ENCODE peak calls at places on chromosome 21, in ten cellular contexts. H, M, Q, Z, D, N, G, B, J and Y are unnamed samples.

GRCh38 chr21:45624356-45624854 is 19.1 kb upstream of the PCBP3 start:
- DNase-seq in J (no peak), N (no peak), Q (no peak), B (no peak), H (no peak), D (no peak), M (no peak), G (no peak), Z (no peak), Y (no peak)

GRCh38 chr21:45372732-45373355 is 32.1 kb upstream of the COL18A1 start:
- DNase-seq in B (no peak), J (no peak), M (no peak), G (peak), Z (no peak), N (no peak), D (peak), Q (no peak), H (no peak), Y (no peak)

GRCh38 chr21:25934130-25934529 is 199.4 kb downstream of the GABPA start:
- DNase-seq in D (no peak), J (no peak), B (no peak), Q (no peak), M (no peak), N (no peak), G (no peak), H (peak), Z (no peak), Y (peak)

GRCh38 chr21:42684109-42684916 is 30.9 kb downstream of the PDE9A start:
- DNase-seq in B (no peak), H (no peak), J (peak), Q (no peak), Z (no peak), N (peak), M (no peak), G (peak), D (no peak), Y (peak)

GRCh38 chr21:33998402-33998801 is 75.0 kb upstream of the MRPS6 start:
- DNase-seq in Z (no peak), B (no peak), M (no peak), Q (no peak), H (no peak), G (no peak), N (no peak), D (no peak), J (no peak), Y (no peak)

GRCh38 chr21:43598416-43599120 is 60.7 kb downstream of the HSF2BP start:
- DNase-seq in G (no peak), J (no peak), H (peak), D (no peak), Q (no peak), N (no peak), M (peak), Z (no peak), B (no peak), Y (peak)

GRCh38 chr21:40049031-40049958 is 182.1 kb downstream of the PCP4 start:
- DNase-seq in Q (no peak), N (no peak), D (no peak), B (no peak), H (peak), Z (no peak), G (no peak), J (no peak), M (peak), Y (peak)

GRCh38 chr21:20811702-20812101 is 186.5 kb upstream of the NCAM2 start:
- DNase-seq in D (no peak), Z (no peak), B (no peak), M (no peak), N (no peak), H (no peak), Q (no peak), G (no peak), J (no peak), Y (no peak)

GRCh38 chr21:41555053-41555452 is 47.1 kb upstream of the TMPRSS2 start:
- DNase-seq in D (no peak), N (no peak), B (no peak), Z (no peak), J (no peak), H (no peak), M (no peak), G (no peak), Q (no peak), Y (no peak)

GRCh38 chr21:17045214-17045835 is 467.5 kb upstream of the CXADR start:
- DNase-seq in Q (no peak), G (no peak), Z (no peak), D (no peak), N (no peak), J (peak), M (peak), H (peak), B (no peak), Y (no peak)

GRCh38 chr21:44910229-44911065 is 10.3 kb downstream of the ITGB2 start:
- DNase-seq in J (peak), Q (no peak), Z (no peak), B (no peak), H (no peak), D (no peak), G (no peak), N (no peak), M (no peak), Y (no peak)

GRCh38 chr21:15761508-15762100 is 31.8 kb downstream of the USP25 start:
- DNase-seq in Z (peak), N (no peak), J (no peak), G (no peak), H (no peak), B (no peak), M (no peak), D (no peak), Q (no peak), Y (no peak)

GRCh38 chr21:46452719-46453118 is 6.0 kb upstream of the DIP2A start:
- DNase-seq in H (no peak), Z (peak), G (peak), Q (no peak), D (no peak), J (no peak), M (no peak), N (no peak), B (no peak), Y (no peak)

GRCh38 chr21:28227881-28228623 is 764.6 kb downstream of the LTN1 start:
- DNase-seq in M (peak), B (no peak), Z (no peak), N (no peak), D (no peak), H (no peak), J (no peak), Q (no peak), G (no peak), Y (peak)

GRCh38 chr21:15552914-15553491 is 176.8 kb upstream of the USP25 start:
- DNase-seq in H (peak), Q (no peak), J (peak), M (peak), Z (no peak), N (no peak), G (no peak), D (no peak), B (no peak), Y (peak)

GRCh38 chr21:15682182-15682895 is 47.4 kb upstream of the USP25 start:
- DNase-seq in Q (peak), N (no peak), H (peak), G (no peak), J (no peak), Z (no peak), M (peak), D (no peak), B (no peak), Y (peak)

GRCh38 chr21:45828580-45829565 is 152.7 kb upstream of the COL6A1 start:
- DNase-seq in Z (no peak), M (no peak), B (no peak), H (no peak), J (no peak), G (no peak), N (no peak), D (no peak), Q (no peak), Y (no peak)